ENCODE peak calls at places on chromosomes 1 and 21, in six cellular contexts. Y, W, U, E, B and D are unnamed samples.

GRCh38 chr1:55103891-55104290 is 64.5 kb downstream of the PCSK9 start:
- DNase-seq in W (no peak), Y (no peak), U (no peak), E (no peak), B (no peak), D (no peak)

GRCh38 chr21:32364387-32364786 is 28.4 kb downstream of the URB1 start:
- DNase-seq in U (no peak), W (no peak), Y (no peak), B (no peak), E (no peak), D (no peak)

GRCh38 chr1:222053790-222054294 is 312.0 kb upstream of the DUSP10 start:
- DNase-seq in E (no peak), W (no peak), Y (no peak), B (no peak), U (no peak), D (no peak)

GRCh38 chr1:1170215-1170890 is 3.3 kb upstream of the TTLL10 start:
- DNase-seq in W (no peak), Y (peak; percentile 51), E (no peak), B (no peak), U (peak; percentile 25), D (no peak)

GRCh38 chr1:4107291-4107690 is 207.2 kb upstream of the C1orf174 start:
- DNase-seq in U (no peak), B (no peak), W (no peak), Y (no peak), E (no peak), D (no peak)

GRCh38 chr21:42815217-42815616 is 64.1 kb downstream of the WDR4 start:
- DNase-seq in E (no peak), W (no peak), Y (no peak), U (no peak), B (no peak), D (no peak)

GRCh38 chr1:53951697-53952096 is 5.5 kb downstream of the LRRC42 start:
- DNase-seq in B (no peak), U (no peak), Y (no peak), W (no peak), E (no peak), D (no peak)

GRCh38 chr1:41482001-41482765 is 2.3 kb downstream of the EDN2 start:
- DNase-seq in Y (no peak), U (no peak), E (no peak), B (no peak), W (no peak), D (no peak)

GRCh38 chr1:87169250-87169910 is 159.3 kb upstream of the LMO4 start:
- DNase-seq in U (no peak), B (no peak), E (peak; percentile 51), Y (no peak), W (no peak), D (no peak)

GRCh38 chr1:6732942-6733341 is 31.3 kb upstream of the DNAJC11 start:
- DNase-seq in Y (no peak), B (peak; percentile 70), U (no peak), W (no peak), E (no peak), D (no peak)

GRCh38 chr1:215878843-215879242 is 311.7 kb downstream of the KCTD3 start:
- DNase-seq in Y (no peak), U (no peak), E (no peak), B (no peak), W (no peak), D (no peak)

GRCh38 chr1:30746212-30747027 is 11.2 kb downstream of the LAPTM5 start:
- DNase-seq in W (no peak), Y (no peak), U (no peak), B (no peak), E (no peak), D (no peak)

GRCh38 chr1:30748098-30748698 is 9.4 kb downstream of the LAPTM5 start:
- DNase-seq in E (no peak), Y (no peak), W (no peak), B (no peak), U (no peak), D (no peak)

GRCh38 chr1:30748699-30749401 is 8.7 kb downstream of the LAPTM5 start:
- DNase-seq in U (no peak), W (no peak), E (no peak), B (no peak), Y (no peak), D (peak; percentile 12)

GRCh38 chr1:30745834-30746208 is 11.8 kb downstream of the LAPTM5 start:
- DNase-seq in W (no peak), Y (no peak), E (no peak), U (no peak), B (no peak), D (no peak)

DNA sequence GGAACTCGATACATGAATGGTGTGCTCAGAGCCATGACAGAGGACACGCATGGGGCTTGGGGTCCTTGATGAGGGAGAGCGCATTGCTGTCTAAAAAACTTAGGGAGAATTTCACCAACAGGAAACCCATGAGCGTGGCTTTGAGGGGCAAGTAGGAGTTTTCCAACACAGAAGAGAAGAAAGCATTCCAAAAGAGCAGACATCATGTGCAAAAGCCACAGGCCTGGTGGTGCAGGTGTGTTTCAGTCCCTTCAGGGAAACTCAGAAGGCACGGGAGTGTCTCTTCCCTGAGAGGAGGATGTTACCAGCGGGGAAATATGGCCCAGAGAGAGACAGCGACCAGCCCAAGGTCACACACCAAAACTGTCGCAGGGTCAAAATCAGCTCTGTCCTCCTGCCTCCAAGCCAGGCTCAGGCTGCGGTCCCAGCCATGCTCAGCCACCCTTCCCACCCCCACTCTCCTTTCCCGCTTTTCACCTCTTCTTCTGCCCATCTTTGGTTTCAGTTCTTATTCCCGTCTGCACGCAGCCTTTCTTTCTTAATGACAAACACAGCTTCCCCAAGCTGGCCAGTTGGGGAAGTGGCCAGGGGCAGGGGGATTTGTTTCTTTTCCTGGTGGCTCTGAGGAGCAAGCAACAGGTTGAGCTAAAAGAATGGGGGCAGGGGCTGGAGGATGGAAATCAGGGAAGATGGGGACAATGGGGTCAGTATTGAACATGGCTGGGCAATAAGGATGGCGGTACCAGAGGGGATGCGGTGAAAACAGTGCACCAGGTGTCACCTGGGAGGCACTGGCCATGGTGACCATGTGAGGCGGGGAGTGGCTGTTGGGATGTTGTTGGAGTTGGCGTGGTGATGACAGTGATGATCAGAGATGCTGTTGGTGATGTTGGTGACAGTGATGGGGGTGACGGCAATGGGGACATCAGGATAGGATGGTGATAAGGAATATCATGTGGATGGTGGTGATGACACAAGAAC is 10.3 kb downstream of the LAPTM5 start:
- DNase-seq in E (no peak), B (no peak), W (no peak), U (no peak), Y (no peak), D (no peak)
- H3K9ac ChIP-seq in E (peak overlapping the region; percentile 66), B (no peak overlapping the region), W (no peak overlapping the region), U (no peak overlapping the region), Y (no peak overlapping the region), D (no peak overlapping the region)

DNA sequence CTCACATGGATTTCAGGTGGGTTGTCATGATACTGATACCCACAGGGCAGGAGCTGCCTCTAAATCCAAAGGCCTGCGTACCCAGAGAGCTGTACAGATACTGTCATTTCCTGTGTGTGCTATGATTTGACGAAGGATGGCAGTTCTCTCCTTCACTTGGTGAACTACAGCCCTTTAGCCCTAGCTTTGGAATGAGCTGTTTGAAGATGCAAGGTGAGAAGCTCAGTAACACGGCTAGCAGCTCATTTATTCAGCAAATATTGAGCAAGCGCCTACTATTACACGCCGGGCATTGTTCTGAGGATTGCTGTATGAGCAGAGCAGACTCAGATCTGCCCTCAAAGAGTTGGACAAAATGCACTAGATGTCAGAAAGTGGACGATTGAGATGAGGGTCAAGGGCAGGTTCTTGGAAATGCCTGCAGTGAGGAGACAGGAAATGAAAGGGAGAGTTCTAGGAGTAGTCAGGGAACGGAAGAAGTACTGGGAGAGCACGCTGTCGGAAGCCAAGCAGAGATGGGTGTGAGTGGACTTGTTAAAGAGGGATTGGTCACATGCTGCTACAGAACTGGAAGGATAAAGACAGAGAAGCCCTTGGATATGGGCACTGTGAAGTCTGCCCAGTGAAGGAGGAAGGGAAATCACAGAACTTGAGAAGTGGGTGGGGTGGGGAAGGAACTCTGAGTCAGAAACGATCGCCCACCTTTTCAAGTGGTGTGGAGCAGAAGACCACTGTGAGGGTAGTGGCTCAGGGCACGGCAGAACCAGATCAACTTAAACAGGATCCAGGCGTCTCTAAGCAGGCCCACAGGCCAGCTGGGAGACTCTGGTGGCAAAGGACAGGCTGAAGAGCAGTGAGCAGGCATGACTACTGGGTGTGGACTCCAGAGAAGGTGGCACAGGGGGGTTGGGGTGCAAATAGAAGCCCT is 7.1 kb downstream of the PTGFRN start:
- DNase-seq in U (no peak), E (no peak), Y (no peak), B (no peak), W (no peak), D (no peak)
- H3K23ac ChIP-seq in U (no peak overlapping the region), E (no peak overlapping the region), Y (no peak overlapping the region), B (no peak overlapping the region), W (no peak overlapping the region), D (no peak overlapping the region)

GRCh38 chr1:10064416-10065343 is 31.9 kb downstream of the UBE4B start:
- DNase-seq in Y (no peak), B (no peak), U (no peak), W (peak; percentile 73), E (no peak), D (no peak)
- H2AFZ ChIP-seq in Y (no peak overlapping the region), B (no peak overlapping the region), U (no peak overlapping the region), W (no peak overlapping the region), E (no peak overlapping the region), D (no peak overlapping the region)

GRCh38 chr1:65509912-65510680 is 89.6 kb downstream of the LEPR start:
- DNase-seq in Y (no peak), E (no peak), U (no peak), W (peak; percentile 82), B (no peak), D (peak; percentile 87)
- H3K9ac ChIP-seq in Y (no peak overlapping the region), E (no peak overlapping the region), U (no peak overlapping the region), W (no peak overlapping the region), B (no peak overlapping the region), D (no peak overlapping the region)

DNA sequence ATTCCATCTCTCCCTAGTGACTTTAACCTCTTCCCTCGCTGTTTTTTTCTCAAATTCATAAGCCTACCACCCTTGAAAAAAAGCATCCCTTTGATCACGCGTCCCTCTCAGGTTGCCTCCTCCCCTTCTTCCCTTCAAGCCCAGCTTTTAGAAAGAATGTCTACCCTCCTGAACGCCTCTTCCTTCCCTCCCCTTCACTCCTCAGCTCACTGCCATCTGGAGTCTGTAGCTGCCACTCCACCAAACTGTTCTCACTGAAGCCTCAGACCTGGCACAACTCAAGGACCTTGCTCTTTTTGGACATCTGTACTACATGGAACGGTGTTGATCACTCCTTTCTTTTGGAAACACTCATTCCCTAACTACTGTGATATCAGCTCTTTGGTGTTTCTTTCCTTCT is 80.6 kb downstream of the SLC25A24 start:
- DNase-seq in U (no peak), E (no peak), B (no peak), W (no peak), Y (no peak), D (no peak)
- H3K23ac ChIP-seq in U (no peak overlapping the region), E (no peak overlapping the region), B (no peak overlapping the region), W (no peak overlapping the region), Y (no peak overlapping the region), D (no peak overlapping the region)

GRCh38 chr1:178537445-178538090 is 24.7 kb downstream of the TEX35 start:
- DNase-seq in E (no peak), Y (no peak), W (no peak), U (no peak), B (peak; percentile 68), D (no peak)
- H2AFZ ChIP-seq in E (peak overlapping the region; percentile 53), Y (peak overlapping the region; percentile 31), W (peak overlapping the region; percentile 82), U (no peak overlapping the region), B (no peak overlapping the region), D (no peak overlapping the region)

GRCh38 chr1:160744287-160744857 is 5.3 kb downstream of the SLAMF7 start:
- DNase-seq in B (no peak), Y (no peak), U (no peak), W (no peak), E (no peak), D (no peak)
- H3K9ac ChIP-seq in B (no peak overlapping the region), Y (no peak overlapping the region), U (no peak overlapping the region), W (no peak overlapping the region), E (no peak overlapping the region), D (no peak overlapping the region)